ENCODE peak calls at places on chromosome 5, in five cellular contexts. I, T, Z, U and Y are unnamed samples.

GRCh38 chr5:96780626-96781025 is 27.1 kb downstream of the ERAP1 start:
- DNase-seq in I (no peak), T (no peak), Z (peak), U (no peak), Y (no peak)

GRCh38 chr5:122180863-122181519 is 51.6 kb downstream of the ZNF474 start:
- DNase-seq in I (no peak), T (no peak), Z (no peak), U (no peak), Y (no peak)

GRCh38 chr5:72415926-72416325 is 91.3 kb downstream of the ZNF366 start:
- DNase-seq in I (no peak), T (no peak), Z (no peak), U (no peak), Y (no peak)

GRCh38 chr5:77292026-77292757 is 81.7 kb downstream of the PDE8B start:
- DNase-seq in I (no peak), T (no peak), Z (no peak), U (no peak), Y (no peak)

GRCh38 chr5:154743812-154744211 is 11.4 kb upstream of the LARP1 start:
- DNase-seq in I (no peak), T (no peak), Z (no peak), U (no peak), Y (no peak)

GRCh38 chr5:157571357-157571827 is 4.2 kb downstream of the ADAM19 start:
- DNase-seq in I (no peak), T (no peak), Z (no peak), U (no peak), Y (peak)

GRCh38 chr5:149053027-149053705 is 9.7 kb downstream of the SH3TC2 start:
- DNase-seq in I (no peak), T (no peak), Z (peak), U (no peak), Y (no peak)

GRCh38 chr5:103216137-103216536 is 42.4 kb upstream of the MACIR start:
- DNase-seq in I (no peak), T (no peak), Z (no peak), U (no peak), Y (peak)

GRCh38 chr5:142958933-142959682 is 188.9 kb downstream of the ARHGAP26 start:
- DNase-seq in I (no peak), T (no peak), Z (no peak), U (no peak), Y (no peak)

GRCh38 chr5:7478459-7478858 is 82.5 kb downstream of the ADCY2 start:
- DNase-seq in I (no peak), T (no peak), Z (no peak), U (no peak), Y (no peak)